ENCODE peak calls at places on chromosomes 3 and 15, in six cellular contexts. Q is AG09309; U is activated naive CD8-positive, alpha-beta T cell treated with anti-CD3 and anti-CD28 coated beads, Interleukin-2, amount 10 ng/mL, durations not matched to agents 7 days and 5 days; V is NCI-H524; D is H7; B is T47D. T is an unnamed sample.

GRCh38 chr3:126667631-126668449 is 12.9 kb upstream of the TXNRD3 start:
- DNase-seq in D (no peak), U (no peak), Q (no peak), B (no peak), V (no peak), T (no peak)

GRCh38 chr15:74994236-74994635 is 1.1 kb upstream of the SCAMP5 start:
- DNase-seq in D (no peak), U (no peak), B (no peak), Q (no peak), V (no peak), T (no peak)

GRCh38 chr15:64894395-64895056 is 17.2 kb upstream of the ANKDD1A start:
- DNase-seq in B (no peak), D (peak; percentile 89), U (peak; percentile 83), Q (no peak), V (no peak), T (peak; percentile 41)

GRCh38 chr3:174270841-174271240 is 588.3 kb upstream of the NAALADL2 start:
- DNase-seq in D (no peak), V (no peak), Q (peak; percentile 57), B (peak; percentile 56), U (no peak), T (no peak)

GRCh38 chr3:123743121-123743520 is 141.0 kb downstream of the MYLK start:
- DNase-seq in Q (no peak), D (no peak), B (no peak), U (no peak), V (no peak), T (no peak)

GRCh38 chr3:43394071-43394501 is 107.7 kb downstream of the SNRK start:
- DNase-seq in U (no peak), B (no peak), Q (no peak), V (no peak), D (no peak), T (no peak)

GRCh38 chr3:121735047-121735696 is 14.4 kb downstream of the GOLGB1 start:
- DNase-seq in D (no peak), B (no peak), V (no peak), Q (no peak), U (no peak), T (no peak)

GRCh38 chr15:44536298-44536961 is 517 bp upstream of the EIF3J start:
- DNase-seq in D (no peak), U (peak; percentile 81), B (peak; percentile 90), Q (peak; percentile 64), V (peak; percentile 98), T (peak; percentile 91)

GRCh38 chr3:122627301-122627700 is 49.9 kb downstream of the PARP15 start:
- DNase-seq in D (no peak), Q (no peak), U (no peak), B (no peak), V (peak; percentile 18), T (no peak)

GRCh38 chr15:69133862-69134519 is 26.4 kb upstream of the GLCE start:
- DNase-seq in U (no peak), V (peak; percentile 54), Q (no peak), B (no peak), D (no peak), T (no peak)

GRCh38 chr15:40045572-40046217 is 6.7 kb upstream of the SRP14 start:
- DNase-seq in B (no peak), U (no peak), D (no peak), V (no peak), Q (no peak), T (no peak)

GRCh38 chr3:194379651-194380050 is 10.1 kb upstream of the LRRC15 start:
- DNase-seq in U (no peak), D (no peak), B (no peak), Q (no peak), V (no peak), T (no peak)

GRCh38 chr3:50126287-50127211 is 28.6 kb upstream of the SEMA3F start:
- DNase-seq in B (peak; percentile 86), D (peak; percentile 80), U (no peak), Q (no peak), V (peak; percentile 88), T (no peak)

GRCh38 chr3:58452176-58452575 is 18.5 kb upstream of the PDHB start:
- DNase-seq in B (no peak), U (no peak), Q (no peak), D (no peak), V (no peak), T (no peak)

GRCh38 chr3:186108941-186109865 is at the start of gene ETV5:
- DNase-seq in Q (peak; percentile 99), D (peak; percentile 98), B (peak; percentile 100), U (peak; percentile 93), V (peak; percentile 99), T (peak; percentile 99)

GRCh38 chr3:110479676-110480075 is 591.9 kb upstream of the NECTIN3 start:
- DNase-seq in U (no peak), B (no peak), D (no peak), Q (no peak), V (peak; percentile 41), T (no peak)

GRCh38 chr3:41688595-41689380 is 273.1 kb downstream of the ULK4 start:
- DNase-seq in D (no peak), Q (peak; percentile 66), U (no peak), B (no peak), V (no peak), T (no peak)

GRCh38 chr3:146780251-146780650 is 175.1 kb upstream of the PLSCR5 start:
- DNase-seq in V (no peak), Q (no peak), D (no peak), U (no peak), B (no peak), T (no peak)

GRCh38 chr15:78216276-78217229 is 17.8 kb downstream of the ACSBG1 start:
- DNase-seq in V (no peak), D (no peak), B (peak; percentile 93), U (no peak), Q (no peak), T (peak; percentile 95)

GRCh38 chr3:101865751-101866509 is 16.6 kb downstream of the NFKBIZ start:
- DNase-seq in D (peak; percentile 77), V (no peak), U (no peak), Q (no peak), B (peak; percentile 53), T (no peak)

GRCh38 chr3:148736086-148736485 is 38.4 kb downstream of the AGTR1 start:
- DNase-seq in V (no peak), U (no peak), D (no peak), B (no peak), Q (no peak), T (no peak)

GRCh38 chr3:110248666-110249065 is 823.0 kb upstream of the NECTIN3 start:
- DNase-seq in U (no peak), Q (no peak), V (no peak), D (no peak), B (no peak), T (no peak)

GRCh38 chr3:15983232-15983631 is 185.5 kb upstream of the ANKRD28 start:
- DNase-seq in V (no peak), D (no peak), Q (peak; percentile 65), B (peak; percentile 42), U (no peak), T (no peak)

GRCh38 chr3:10004960-10005564 is 18.4 kb upstream of the EMC3 start:
- DNase-seq in B (no peak), V (no peak), D (no peak), U (no peak), Q (no peak), T (no peak)

GRCh38 chr15:49103002-49103401 is 52.4 kb downstream of the COPS2 start:
- DNase-seq in B (no peak), V (no peak), U (no peak), D (no peak), Q (no peak), T (no peak)